ENCODE peak calls at places on chromosome 4, in four cellular contexts. One of them, this sample, is unnamed.

GRCh38 chr4:577499-578450 is 1.7 kb upstream of the TMEM271 start:
- DNase-seq in IMR-90: no peak
- DNase-seq in H1: peak
- DNase-seq in mesendoderm: peak
- DNase-seq in this sample: peak

GRCh38 chr4:10123227-10124101 is 6.9 kb upstream of the WDR1 start:
- DNase-seq in IMR-90: peak
- DNase-seq in H1: no peak
- DNase-seq in mesendoderm: peak
- DNase-seq in this sample: peak

GRCh38 chr4:153471691-153472080 is 5.5 kb downstream of the TMEM131L start:
- DNase-seq in IMR-90: no peak
- DNase-seq in H1: no peak
- DNase-seq in mesendoderm: no peak
- DNase-seq in this sample: no peak

GRCh38 chr4:92305878-92306520 is 2.2 kb downstream of the GRID2 start:
- DNase-seq in IMR-90: no peak
- DNase-seq in H1: no peak
- DNase-seq in mesendoderm: peak
- DNase-seq in this sample: no peak

GRCh38 chr4:86493460-86493859 is 100.7 kb upstream of the PTPN13 start:
- DNase-seq in IMR-90: peak
- DNase-seq in H1: no peak
- DNase-seq in mesendoderm: no peak
- DNase-seq in this sample: no peak

GRCh38 chr4:113073614-113074013 is 24.2 kb downstream of the ANK2 start:
- DNase-seq in IMR-90: no peak
- DNase-seq in H1: no peak
- DNase-seq in mesendoderm: no peak
- DNase-seq in this sample: no peak

GRCh38 chr4:11429646-11430045 is 952 bp upstream of the HS3ST1 start:
- DNase-seq in IMR-90: no peak
- DNase-seq in H1: no peak
- DNase-seq in mesendoderm: no peak
- DNase-seq in this sample: no peak

GRCh38 chr4:10461091-10461849 is 4.0 kb upstream of the ZNF518B start:
- DNase-seq in IMR-90: peak
- DNase-seq in H1: no peak
- DNase-seq in mesendoderm: peak
- DNase-seq in this sample: peak

GRCh38 chr4:68724426-68724825 is 54.0 kb upstream of the UGT2B15 start:
- DNase-seq in IMR-90: no peak
- DNase-seq in H1: no peak
- DNase-seq in mesendoderm: no peak
- DNase-seq in this sample: no peak

GRCh38 chr4:70722199-70722791 is 531 bp downstream of the RUFY3 start:
- DNase-seq in IMR-90: peak
- DNase-seq in H1: no peak
- DNase-seq in mesendoderm: peak
- DNase-seq in this sample: no peak

GRCh38 chr4:109079731-109080130 is 222.7 kb downstream of the COL25A1 start:
- DNase-seq in IMR-90: peak
- DNase-seq in H1: no peak
- DNase-seq in mesendoderm: peak
- DNase-seq in this sample: no peak

GRCh38 chr4:38924266-38924827 is 56.7 kb downstream of the FAM114A1 start:
- DNase-seq in IMR-90: no peak
- DNase-seq in H1: no peak
- DNase-seq in mesendoderm: no peak
- DNase-seq in this sample: no peak

GRCh38 chr4:125091031-125091540 is 223.7 kb upstream of the FAT4 start:
- DNase-seq in IMR-90: no peak
- DNase-seq in H1: no peak
- DNase-seq in mesendoderm: no peak
- DNase-seq in this sample: no peak

GRCh38 chr4:53592686-53593641 is 1.7 kb upstream of the LNX1 start:
- DNase-seq in IMR-90: no peak
- DNase-seq in H1: peak
- DNase-seq in mesendoderm: peak
- DNase-seq in this sample: peak

GRCh38 chr4:43113196-43113595 is 220.7 kb downstream of the GRXCR1 start:
- DNase-seq in IMR-90: no peak
- DNase-seq in H1: no peak
- DNase-seq in mesendoderm: peak
- DNase-seq in this sample: no peak

GRCh38 chr4:181897935-181898334 is 345.3 kb upstream of the TENM3 start:
- DNase-seq in IMR-90: peak
- DNase-seq in H1: no peak
- DNase-seq in mesendoderm: no peak
- DNase-seq in this sample: no peak

GRCh38 chr4:170198742-170199141 is 109.0 kb upstream of the AADAT start:
- DNase-seq in IMR-90: no peak
- DNase-seq in H1: no peak
- DNase-seq in mesendoderm: peak
- DNase-seq in this sample: no peak

GRCh38 chr4:106011387-106011786 is 116.1 kb downstream of the NPNT start:
- DNase-seq in IMR-90: no peak
- DNase-seq in H1: no peak
- DNase-seq in mesendoderm: no peak
- DNase-seq in this sample: no peak

GRCh38 chr4:4470208-4470607 is 71.6 kb downstream of the STX18 start:
- DNase-seq in IMR-90: no peak
- DNase-seq in H1: no peak
- DNase-seq in mesendoderm: no peak
- DNase-seq in this sample: no peak

GRCh38 chr4:121072836-121073362 is 564 bp upstream of the NDNF start:
- DNase-seq in IMR-90: no peak
- DNase-seq in H1: no peak
- DNase-seq in mesendoderm: peak
- DNase-seq in this sample: peak

GRCh38 chr4:19577121-19577520 is 674.6 kb upstream of the SLIT2 start:
- DNase-seq in IMR-90: peak
- DNase-seq in H1: no peak
- DNase-seq in mesendoderm: no peak
- DNase-seq in this sample: no peak

GRCh38 chr4:88429401-88429800 is 27.5 kb upstream of the HERC5 start:
- DNase-seq in IMR-90: no peak
- DNase-seq in H1: no peak
- DNase-seq in mesendoderm: no peak
- DNase-seq in this sample: no peak

GRCh38 chr4:4461850-4462249 is 74.9 kb downstream of the NSG1 start:
- DNase-seq in IMR-90: no peak
- DNase-seq in H1: no peak
- DNase-seq in mesendoderm: no peak
- DNase-seq in this sample: no peak

GRCh38 chr4:120317713-120318112 is 251.1 kb upstream of the MAD2L1 start:
- DNase-seq in IMR-90: no peak
- DNase-seq in H1: no peak
- DNase-seq in mesendoderm: peak
- DNase-seq in this sample: no peak

GRCh38 chr4:147328756-147329446 is 152.0 kb upstream of the EDNRA start:
- DNase-seq in IMR-90: no peak
- DNase-seq in H1: no peak
- DNase-seq in mesendoderm: no peak
- DNase-seq in this sample: no peak

GRCh38 chr4:27407616-27408015 is 547.0 kb downstream of the STIM2 start:
- DNase-seq in IMR-90: no peak
- DNase-seq in H1: no peak
- DNase-seq in mesendoderm: no peak
- DNase-seq in this sample: no peak

GRCh38 chr4:88177981-88178632 is 19.7 kb upstream of the ABCG2 start:
- DNase-seq in IMR-90: peak
- DNase-seq in H1: peak
- DNase-seq in mesendoderm: peak
- DNase-seq in this sample: peak

GRCh38 chr4:23945521-23946017 is 55.7 kb upstream of the PPARGC1A start:
- DNase-seq in IMR-90: peak
- DNase-seq in H1: no peak
- DNase-seq in mesendoderm: no peak
- DNase-seq in this sample: no peak

GRCh38 chr4:76689079-76689817 is 208.7 kb downstream of the SOWAHB start:
- DNase-seq in IMR-90: peak
- DNase-seq in H1: no peak
- DNase-seq in mesendoderm: peak
- DNase-seq in this sample: peak

GRCh38 chr4:122688529-122688928 is 44.0 kb upstream of the BBS12 start:
- DNase-seq in IMR-90: peak
- DNase-seq in H1: no peak
- DNase-seq in mesendoderm: no peak
- DNase-seq in this sample: no peak

GRCh38 chr4:122691988-122692387 is 40.5 kb upstream of the BBS12 start:
- DNase-seq in IMR-90: no peak
- DNase-seq in H1: no peak
- DNase-seq in mesendoderm: no peak
- DNase-seq in this sample: no peak

GRCh38 chr4:122689972-122690371 is 42.5 kb upstream of the BBS12 start:
- DNase-seq in IMR-90: no peak
- DNase-seq in H1: no peak
- DNase-seq in mesendoderm: no peak
- DNase-seq in this sample: no peak

GRCh38 chr4:122686709-122687108 is 45.8 kb upstream of the BBS12 start:
- DNase-seq in IMR-90: no peak
- DNase-seq in H1: no peak
- DNase-seq in mesendoderm: no peak
- DNase-seq in this sample: no peak

GRCh38 chr4:122687450-122688121 is 44.9 kb upstream of the BBS12 start:
- DNase-seq in IMR-90: no peak
- DNase-seq in H1: no peak
- DNase-seq in mesendoderm: no peak
- DNase-seq in this sample: no peak
- H3K56ac ChIP-seq in IMR-90: no peak
- H3K56ac ChIP-seq in H1: no peak
- H3K56ac ChIP-seq in mesendoderm: no peak
- H3K56ac ChIP-seq in this sample: no peak

GRCh38 chr4:2339458-2340271 is 77.8 kb upstream of the MXD4 start:
- DNase-seq in IMR-90: no peak
- DNase-seq in H1: no peak
- DNase-seq in mesendoderm: no peak
- DNase-seq in this sample: peak
- H2BK15ac ChIP-seq in IMR-90: no peak
- H2BK15ac ChIP-seq in H1: peak
- H2BK15ac ChIP-seq in mesendoderm: no peak
- H2BK15ac ChIP-seq in this sample: no peak

GRCh38 chr4:188619456-188620149 is 480.4 kb downstream of the TRIML1 start:
- DNase-seq in IMR-90: no peak
- DNase-seq in H1: no peak
- DNase-seq in mesendoderm: peak
- DNase-seq in this sample: peak

GRCh38 chr4:188620608-188621007 is 481.4 kb downstream of the TRIML1 start:
- DNase-seq in IMR-90: no peak
- DNase-seq in H1: no peak
- DNase-seq in mesendoderm: peak
- DNase-seq in this sample: no peak

GRCh38 chr4:188623314-188623854 is 484.1 kb downstream of the TRIML1 start:
- DNase-seq in IMR-90: no peak
- DNase-seq in H1: no peak
- DNase-seq in mesendoderm: no peak
- DNase-seq in this sample: no peak

GRCh38 chr4:188624370-188624769 is 485.1 kb downstream of the TRIML1 start:
- DNase-seq in IMR-90: no peak
- DNase-seq in H1: no peak
- DNase-seq in mesendoderm: no peak
- DNase-seq in this sample: no peak
- H3K56ac ChIP-seq in IMR-90: no peak
- H3K56ac ChIP-seq in H1: no peak
- H3K56ac ChIP-seq in mesendoderm: no peak
- H3K56ac ChIP-seq in this sample: no peak

GRCh38 chr4:162016991-162017390 is 146.8 kb downstream of the FSTL5 start:
- DNase-seq in IMR-90: no peak
- DNase-seq in H1: no peak
- DNase-seq in mesendoderm: no peak
- DNase-seq in this sample: no peak

GRCh38 chr4:162015090-162015489 is 148.7 kb downstream of the FSTL5 start:
- DNase-seq in IMR-90: peak
- DNase-seq in H1: no peak
- DNase-seq in mesendoderm: no peak
- DNase-seq in this sample: no peak

DNA sequence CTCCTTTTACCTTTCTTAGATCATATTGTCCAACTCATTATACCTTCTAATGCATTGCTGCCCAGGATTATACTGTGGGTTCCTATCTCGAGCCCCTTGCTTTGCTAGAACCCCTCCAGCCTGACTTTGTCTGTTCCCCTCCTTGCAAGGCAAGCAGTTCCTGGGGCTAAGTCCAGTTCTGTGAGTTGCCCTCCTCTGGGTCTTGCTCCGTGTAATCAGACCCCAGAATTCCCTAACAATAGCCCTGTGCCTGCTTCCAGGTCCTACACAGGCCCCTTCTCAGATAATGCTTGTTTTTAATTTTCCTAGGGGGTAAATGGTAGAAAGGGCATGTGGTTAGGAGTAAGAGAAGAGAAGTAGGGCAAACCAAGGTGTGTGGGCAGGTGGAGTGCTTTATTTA is 145.9 kb downstream of the FSTL5 start:
- DNase-seq in IMR-90: no peak
- DNase-seq in H1: no peak
- DNase-seq in mesendoderm: no peak
- DNase-seq in this sample: no peak
- H2BK15ac ChIP-seq in IMR-90: no peak
- H2BK15ac ChIP-seq in H1: no peak
- H2BK15ac ChIP-seq in mesendoderm: no peak
- H2BK15ac ChIP-seq in this sample: no peak

GRCh38 chr4:101952985-101953384 is 162.5 kb downstream of the BANK1 start:
- DNase-seq in IMR-90: no peak
- DNase-seq in H1: no peak
- DNase-seq in mesendoderm: no peak
- DNase-seq in this sample: no peak
- H3K56ac ChIP-seq in IMR-90: no peak
- H3K56ac ChIP-seq in H1: no peak
- H3K56ac ChIP-seq in mesendoderm: no peak
- H3K56ac ChIP-seq in this sample: no peak

DNA sequence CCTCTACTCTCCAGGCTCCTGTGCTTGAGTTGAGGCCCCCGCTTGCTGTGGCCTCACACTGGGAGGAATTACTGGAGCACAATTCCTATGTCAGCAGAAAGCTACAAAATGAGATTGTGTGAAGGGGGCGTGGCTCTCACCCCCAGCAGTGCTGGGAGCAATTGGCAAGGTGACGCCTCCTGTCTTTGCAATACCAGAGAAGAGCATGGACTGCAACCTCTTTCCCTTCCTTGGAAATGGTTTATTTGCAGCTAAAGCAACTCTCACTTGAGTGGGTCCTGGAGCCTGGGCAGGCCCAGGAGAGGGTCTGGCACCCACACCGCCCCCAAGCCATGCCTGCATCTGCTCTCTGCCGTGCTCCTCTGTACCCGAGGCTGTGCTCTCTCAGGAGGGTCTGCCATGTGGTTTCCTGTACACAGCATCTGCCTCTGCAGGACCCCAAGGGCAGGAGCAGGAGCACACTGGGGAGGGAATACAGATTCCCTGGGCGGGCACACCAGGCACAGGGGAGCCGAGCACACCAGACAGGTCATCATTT is 32.9 kb upstream of the HGFAC start:
- DNase-seq in IMR-90: no peak
- DNase-seq in H1: no peak
- DNase-seq in mesendoderm: peak
- DNase-seq in this sample: peak
- H2BK15ac ChIP-seq in IMR-90: no peak
- H2BK15ac ChIP-seq in H1: no peak
- H2BK15ac ChIP-seq in mesendoderm: no peak
- H2BK15ac ChIP-seq in this sample: no peak